ENCODE peak calls at places on chromosomes 12 and 14, in six cellular contexts. F, K, Z, O, C and V are unnamed samples.

GRCh38 chr14:75224561-75224960 is 48.1 kb upstream of the TMED10 start:
- DNase-seq in F (no peak), K (no peak), Z (no peak), O (no peak), C (no peak), V (no peak)

GRCh38 chr14:68391292-68392014 is 401.4 kb downstream of the ZFP36L1 start:
- DNase-seq in F (no peak), K (no peak), Z (no peak), O (no peak), C (no peak), V (no peak)

GRCh38 chr12:65742481-65742971 is 81.8 kb upstream of the HMGA2 start:
- DNase-seq in F (no peak), K (no peak), Z (no peak), O (peak), C (no peak), V (no peak)

GRCh38 chr12:52381206-52381605 is 4.2 kb downstream of the KRT84 start:
- DNase-seq in F (no peak), K (no peak), Z (no peak), O (no peak), C (no peak), V (no peak)

GRCh38 chr14:65226824-65227604 is 124.7 kb upstream of the MAX start:
- DNase-seq in F (no peak), K (peak), Z (no peak), O (no peak), C (no peak), V (no peak)

GRCh38 chr12:45731376-45731775 is 1.9 kb downstream of the ARID2 start:
- DNase-seq in F (no peak), K (no peak), Z (no peak), O (no peak), C (no peak), V (no peak)

GRCh38 chr14:72439707-72440106 is 454.2 kb downstream of the DPF3 start:
- DNase-seq in F (no peak), K (no peak), Z (no peak), O (no peak), C (no peak), V (no peak)

GRCh38 chr12:75661927-75662326 is 150.5 kb upstream of the KRR1 start:
- DNase-seq in F (no peak), K (no peak), Z (no peak), O (no peak), C (no peak), V (no peak)

GRCh38 chr12:30850684-30851083 is 75.9 kb upstream of the TSPAN11 start:
- DNase-seq in F (no peak), K (no peak), Z (no peak), O (no peak), C (no peak), V (no peak)

GRCh38 chr14:93231129-93231979 is 24.3 kb downstream of the UBR7 start:
- DNase-seq in F (no peak), K (peak), Z (no peak), O (no peak), C (no peak), V (no peak)

GRCh38 chr14:25049127-25049558 is 804 bp downstream of the STXBP6 start:
- DNase-seq in F (no peak), K (no peak), Z (peak), O (no peak), C (no peak), V (no peak)

GRCh38 chr12:53793221-53793620 is 41.4 kb upstream of the CISTR start:
- DNase-seq in F (no peak), K (no peak), Z (no peak), O (no peak), C (no peak), V (no peak)

GRCh38 chr12:76250256-76250655 is 98.0 kb downstream of the BBS10 start:
- DNase-seq in F (peak), K (no peak), Z (no peak), O (no peak), C (no peak), V (no peak)